ENCODE peak calls at places on chromosomes 4 and X, in ten cellular contexts. One of them, this sample, is unnamed. For H3K36me3, the result is how much of the 10 kb centered on the place peaks cover.

GRCh38 chrX:25020391-25021131 is 4.8 kb upstream of the ARX start:
- DNase-seq in mucosa of descending colon: peak
- DNase-seq in endodermal cell: peak
- DNase-seq in bronchial epithelial cell: no peak
- DNase-seq in hepatocyte: peak
- DNase-seq in lower lobe of right lung: no peak
- DNase-seq in kidney epithelial cell: no peak
- DNase-seq in colonic mucosa: no peak
- DNase-seq in upper lobe of right lung: no peak
- DNase-seq in WERI-Rb-1: peak
- DNase-seq in this sample: no peak

GRCh38 chr4:9811796-9812195 is 30.4 kb downstream of the DRD5 start:
- DNase-seq in endodermal cell: no peak
- DNase-seq in WERI-Rb-1: no peak
- DNase-seq in bronchial epithelial cell: no peak
- DNase-seq in kidney epithelial cell: no peak
- DNase-seq in lower lobe of right lung: no peak
- DNase-seq in upper lobe of right lung: no peak
- DNase-seq in mucosa of descending colon: no peak
- DNase-seq in hepatocyte: no peak
- DNase-seq in colonic mucosa: no peak
- DNase-seq in this sample: no peak

GRCh38 chr4:25908491-25908901 is 5.5 kb upstream of the SMIM20 start:
- DNase-seq in WERI-Rb-1: peak
- DNase-seq in kidney epithelial cell: peak
- DNase-seq in upper lobe of right lung: no peak
- DNase-seq in bronchial epithelial cell: peak
- DNase-seq in hepatocyte: peak
- DNase-seq in colonic mucosa: no peak
- DNase-seq in lower lobe of right lung: no peak
- DNase-seq in endodermal cell: no peak
- DNase-seq in mucosa of descending colon: no peak
- DNase-seq in this sample: peak

GRCh38 chr4:154497901-154498300 is 6.3 kb upstream of the DCHS2 start:
- DNase-seq in endodermal cell: no peak
- DNase-seq in bronchial epithelial cell: peak
- DNase-seq in kidney epithelial cell: no peak
- DNase-seq in mucosa of descending colon: no peak
- DNase-seq in upper lobe of right lung: no peak
- DNase-seq in WERI-Rb-1: no peak
- DNase-seq in lower lobe of right lung: no peak
- DNase-seq in colonic mucosa: no peak
- DNase-seq in hepatocyte: no peak
- DNase-seq in this sample: no peak

GRCh38 chr4:111631157-111631999 is 513.9 kb upstream of the FAM241A start:
- DNase-seq in lower lobe of right lung: no peak
- DNase-seq in colonic mucosa: no peak
- DNase-seq in endodermal cell: no peak
- DNase-seq in hepatocyte: peak
- DNase-seq in mucosa of descending colon: no peak
- DNase-seq in upper lobe of right lung: no peak
- DNase-seq in bronchial epithelial cell: no peak
- DNase-seq in WERI-Rb-1: no peak
- DNase-seq in kidney epithelial cell: no peak
- DNase-seq in this sample: no peak

GRCh38 chr4:15757084-15757483 is 21.0 kb upstream of the CD38 start:
- DNase-seq in WERI-Rb-1: no peak
- DNase-seq in endodermal cell: no peak
- DNase-seq in colonic mucosa: no peak
- DNase-seq in lower lobe of right lung: no peak
- DNase-seq in kidney epithelial cell: no peak
- DNase-seq in mucosa of descending colon: no peak
- DNase-seq in hepatocyte: no peak
- DNase-seq in upper lobe of right lung: no peak
- DNase-seq in bronchial epithelial cell: no peak
- DNase-seq in this sample: no peak

GRCh38 chrX:76253432-76253831 is 80.6 kb downstream of the PBDC1 start:
- DNase-seq in hepatocyte: peak
- DNase-seq in lower lobe of right lung: no peak
- DNase-seq in bronchial epithelial cell: peak
- DNase-seq in endodermal cell: peak
- DNase-seq in mucosa of descending colon: peak
- DNase-seq in kidney epithelial cell: no peak
- DNase-seq in upper lobe of right lung: no peak
- DNase-seq in WERI-Rb-1: peak
- DNase-seq in colonic mucosa: peak
- DNase-seq in this sample: no peak

GRCh38 chr4:167290684-167291083 is 56.4 kb upstream of the SPOCK3 start:
- DNase-seq in WERI-Rb-1: no peak
- DNase-seq in colonic mucosa: no peak
- DNase-seq in lower lobe of right lung: no peak
- DNase-seq in mucosa of descending colon: no peak
- DNase-seq in endodermal cell: no peak
- DNase-seq in kidney epithelial cell: peak
- DNase-seq in bronchial epithelial cell: peak
- DNase-seq in upper lobe of right lung: no peak
- DNase-seq in hepatocyte: peak
- DNase-seq in this sample: no peak

GRCh38 chrX:23890933-23891332 is 16.8 kb downstream of the APOO start:
- DNase-seq in endodermal cell: no peak
- DNase-seq in bronchial epithelial cell: no peak
- DNase-seq in mucosa of descending colon: no peak
- DNase-seq in kidney epithelial cell: no peak
- DNase-seq in hepatocyte: no peak
- DNase-seq in colonic mucosa: no peak
- DNase-seq in WERI-Rb-1: no peak
- DNase-seq in upper lobe of right lung: no peak
- DNase-seq in lower lobe of right lung: no peak
- DNase-seq in this sample: no peak

GRCh38 chr4:174828845-174829701 is at the start of gene GLRA3:
- DNase-seq in WERI-Rb-1: peak
- DNase-seq in colonic mucosa: peak
- DNase-seq in lower lobe of right lung: peak
- DNase-seq in mucosa of descending colon: peak
- DNase-seq in hepatocyte: peak
- DNase-seq in endodermal cell: peak
- DNase-seq in kidney epithelial cell: peak
- DNase-seq in upper lobe of right lung: peak
- DNase-seq in bronchial epithelial cell: peak
- DNase-seq in this sample: no peak

GRCh38 chr4:183180096-183180495 is 81.0 kb downstream of the WWC2 start:
- DNase-seq in lower lobe of right lung: no peak
- DNase-seq in hepatocyte: no peak
- DNase-seq in upper lobe of right lung: no peak
- DNase-seq in colonic mucosa: no peak
- DNase-seq in kidney epithelial cell: no peak
- DNase-seq in bronchial epithelial cell: no peak
- DNase-seq in endodermal cell: no peak
- DNase-seq in WERI-Rb-1: no peak
- DNase-seq in mucosa of descending colon: no peak
- DNase-seq in this sample: no peak

GRCh38 chrX:71227370-71228062 is 4.5 kb downstream of the GJB1 start:
- DNase-seq in mucosa of descending colon: no peak
- DNase-seq in bronchial epithelial cell: no peak
- DNase-seq in endodermal cell: no peak
- DNase-seq in colonic mucosa: no peak
- DNase-seq in WERI-Rb-1: no peak
- DNase-seq in hepatocyte: no peak
- DNase-seq in lower lobe of right lung: no peak
- DNase-seq in kidney epithelial cell: no peak
- DNase-seq in upper lobe of right lung: no peak
- DNase-seq in this sample: no peak

GRCh38 chr4:11634283-11634682 is 205.6 kb upstream of the HS3ST1 start:
- DNase-seq in kidney epithelial cell: no peak
- DNase-seq in bronchial epithelial cell: peak
- DNase-seq in WERI-Rb-1: peak
- DNase-seq in upper lobe of right lung: no peak
- DNase-seq in lower lobe of right lung: no peak
- DNase-seq in hepatocyte: peak
- DNase-seq in mucosa of descending colon: peak
- DNase-seq in colonic mucosa: peak
- DNase-seq in endodermal cell: no peak
- DNase-seq in this sample: no peak

GRCh38 chr4:146900295-146900694 is 45.4 kb downstream of the TTC29 start:
- DNase-seq in hepatocyte: no peak
- DNase-seq in kidney epithelial cell: no peak
- DNase-seq in mucosa of descending colon: no peak
- DNase-seq in lower lobe of right lung: no peak
- DNase-seq in bronchial epithelial cell: no peak
- DNase-seq in upper lobe of right lung: no peak
- DNase-seq in WERI-Rb-1: no peak
- DNase-seq in endodermal cell: no peak
- DNase-seq in colonic mucosa: no peak
- DNase-seq in this sample: no peak

GRCh38 chr4:76197971-76198410 is 15.6 kb downstream of the SCARB2 start:
- DNase-seq in colonic mucosa: no peak
- DNase-seq in hepatocyte: peak
- DNase-seq in endodermal cell: no peak
- DNase-seq in WERI-Rb-1: peak
- DNase-seq in mucosa of descending colon: peak
- DNase-seq in lower lobe of right lung: peak
- DNase-seq in upper lobe of right lung: peak
- DNase-seq in bronchial epithelial cell: no peak
- DNase-seq in kidney epithelial cell: no peak
- DNase-seq in this sample: no peak

DNA sequence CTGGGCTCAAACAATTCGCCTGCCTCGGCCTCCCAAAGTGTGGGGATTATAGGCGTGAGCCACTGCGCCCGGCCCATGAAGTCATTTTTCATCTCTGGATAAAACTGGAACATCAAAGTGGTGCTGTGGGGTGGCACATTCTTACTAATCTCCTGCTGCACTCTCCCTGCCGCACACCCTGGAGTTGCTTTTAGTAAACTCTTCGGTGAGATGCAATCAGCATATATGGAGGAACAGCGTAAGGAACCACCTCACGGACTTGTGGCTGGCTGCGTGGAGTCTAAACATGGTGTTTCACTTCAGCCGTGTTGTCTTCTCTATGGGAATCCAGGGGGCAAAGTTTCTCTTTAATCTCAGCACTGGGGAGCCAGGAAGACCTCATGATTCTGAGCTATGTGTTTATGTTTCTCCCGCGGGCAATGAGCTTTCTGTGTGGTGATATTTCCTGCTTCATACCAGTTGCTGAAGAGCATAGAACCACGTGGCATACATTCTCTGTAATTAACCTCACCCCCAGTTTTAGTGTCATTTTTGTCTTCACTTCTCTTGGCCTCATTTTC is 2.1 kb upstream of the RHOH start:
- DNase-seq in colonic mucosa: no peak
- DNase-seq in hepatocyte: peak
- DNase-seq in mucosa of descending colon: peak
- DNase-seq in lower lobe of right lung: no peak
- DNase-seq in endodermal cell: no peak
- DNase-seq in upper lobe of right lung: no peak
- DNase-seq in bronchial epithelial cell: no peak
- DNase-seq in kidney epithelial cell: no peak
- DNase-seq in WERI-Rb-1: no peak
- DNase-seq in this sample: no peak
- H3K4me3 ChIP-seq in colonic mucosa: no peak
- H3K4me3 ChIP-seq in hepatocyte: no peak
- H3K4me3 ChIP-seq in mucosa of descending colon: no peak
- H3K4me3 ChIP-seq in lower lobe of right lung: peak
- H3K4me3 ChIP-seq in endodermal cell: no peak
- H3K4me3 ChIP-seq in upper lobe of right lung: no peak
- H3K4me3 ChIP-seq in bronchial epithelial cell: no peak
- H3K4me3 ChIP-seq in kidney epithelial cell: no peak
- H3K4me3 ChIP-seq in WERI-Rb-1: no peak
- H3K4me3 ChIP-seq in this sample: no peak

GRCh38 chr4:8601556-8601955 is 9.0 kb downstream of the CPZ start:
- DNase-seq in colonic mucosa: no peak
- DNase-seq in bronchial epithelial cell: no peak
- DNase-seq in lower lobe of right lung: no peak
- DNase-seq in hepatocyte: no peak
- DNase-seq in kidney epithelial cell: no peak
- DNase-seq in WERI-Rb-1: no peak
- DNase-seq in endodermal cell: no peak
- DNase-seq in mucosa of descending colon: no peak
- DNase-seq in upper lobe of right lung: no peak
- DNase-seq in this sample: no peak

GRCh38 chr4:8603931-8604330 is 11.4 kb downstream of the CPZ start:
- DNase-seq in colonic mucosa: no peak
- DNase-seq in lower lobe of right lung: no peak
- DNase-seq in hepatocyte: no peak
- DNase-seq in WERI-Rb-1: no peak
- DNase-seq in endodermal cell: no peak
- DNase-seq in upper lobe of right lung: no peak
- DNase-seq in kidney epithelial cell: no peak
- DNase-seq in mucosa of descending colon: no peak
- DNase-seq in bronchial epithelial cell: no peak
- DNase-seq in this sample: no peak

GRCh38 chr4:8600686-8601085 is 8.1 kb downstream of the CPZ start:
- DNase-seq in endodermal cell: no peak
- DNase-seq in kidney epithelial cell: no peak
- DNase-seq in mucosa of descending colon: no peak
- DNase-seq in WERI-Rb-1: no peak
- DNase-seq in upper lobe of right lung: no peak
- DNase-seq in hepatocyte: no peak
- DNase-seq in lower lobe of right lung: no peak
- DNase-seq in bronchial epithelial cell: no peak
- DNase-seq in colonic mucosa: no peak
- DNase-seq in this sample: no peak

GRCh38 chr4:8601086-8601485 is 8.5 kb downstream of the CPZ start:
- DNase-seq in bronchial epithelial cell: no peak
- DNase-seq in hepatocyte: no peak
- DNase-seq in kidney epithelial cell: no peak
- DNase-seq in upper lobe of right lung: no peak
- DNase-seq in endodermal cell: no peak
- DNase-seq in mucosa of descending colon: no peak
- DNase-seq in WERI-Rb-1: no peak
- DNase-seq in lower lobe of right lung: no peak
- DNase-seq in colonic mucosa: no peak
- DNase-seq in this sample: no peak

GRCh38 chr4:8602686-8603430 is 10.3 kb downstream of the CPZ start:
- DNase-seq in colonic mucosa: no peak
- DNase-seq in kidney epithelial cell: no peak
- DNase-seq in bronchial epithelial cell: no peak
- DNase-seq in endodermal cell: no peak
- DNase-seq in upper lobe of right lung: no peak
- DNase-seq in lower lobe of right lung: no peak
- DNase-seq in WERI-Rb-1: no peak
- DNase-seq in mucosa of descending colon: no peak
- DNase-seq in hepatocyte: no peak
- DNase-seq in this sample: no peak
- H3K36me3 ChIP-seq in colonic mucosa: under half
- H3K36me3 ChIP-seq in kidney epithelial cell: under half
- H3K36me3 ChIP-seq in bronchial epithelial cell: under half
- H3K36me3 ChIP-seq in endodermal cell: under half
- H3K36me3 ChIP-seq in upper lobe of right lung: under half
- H3K36me3 ChIP-seq in lower lobe of right lung: under half
- H3K36me3 ChIP-seq in WERI-Rb-1: under half
- H3K36me3 ChIP-seq in mucosa of descending colon: under half
- H3K36me3 ChIP-seq in hepatocyte: under half
- H3K36me3 ChIP-seq in this sample: half or more

GRCh38 chrX:152821145-152821765 is 9.3 kb downstream of the CETN2 start:
- DNase-seq in lower lobe of right lung: no peak
- DNase-seq in WERI-Rb-1: peak
- DNase-seq in mucosa of descending colon: peak
- DNase-seq in bronchial epithelial cell: peak
- DNase-seq in upper lobe of right lung: no peak
- DNase-seq in colonic mucosa: peak
- DNase-seq in endodermal cell: peak
- DNase-seq in hepatocyte: peak
- DNase-seq in kidney epithelial cell: no peak
- DNase-seq in this sample: no peak
- TF ChIP-seq CTCF in lower lobe of right lung: peak
- TF ChIP-seq CTCF in WERI-Rb-1: peak
- TF ChIP-seq CTCF in mucosa of descending colon: peak
- TF ChIP-seq CTCF in bronchial epithelial cell: peak
- TF ChIP-seq CTCF in upper lobe of right lung: peak
- TF ChIP-seq CTCF in colonic mucosa: peak
- TF ChIP-seq CTCF in endodermal cell: peak
- TF ChIP-seq CTCF in hepatocyte: peak
- TF ChIP-seq CTCF in kidney epithelial cell: peak
- TF ChIP-seq CTCF in this sample: peak

GRCh38 chrX:8870411-8870810 is 69.2 kb upstream of the FAM9A start:
- DNase-seq in endodermal cell: no peak
- DNase-seq in upper lobe of right lung: no peak
- DNase-seq in WERI-Rb-1: no peak
- DNase-seq in bronchial epithelial cell: no peak
- DNase-seq in lower lobe of right lung: no peak
- DNase-seq in mucosa of descending colon: no peak
- DNase-seq in colonic mucosa: no peak
- DNase-seq in hepatocyte: no peak
- DNase-seq in kidney epithelial cell: no peak
- DNase-seq in this sample: no peak
- H3K4me3 ChIP-seq in endodermal cell: no peak
- H3K4me3 ChIP-seq in upper lobe of right lung: no peak
- H3K4me3 ChIP-seq in WERI-Rb-1: no peak
- H3K4me3 ChIP-seq in bronchial epithelial cell: no peak
- H3K4me3 ChIP-seq in lower lobe of right lung: no peak
- H3K4me3 ChIP-seq in mucosa of descending colon: no peak
- H3K4me3 ChIP-seq in colonic mucosa: no peak
- H3K4me3 ChIP-seq in hepatocyte: no peak
- H3K4me3 ChIP-seq in kidney epithelial cell: no peak
- H3K4me3 ChIP-seq in this sample: no peak

This sample was measured in BJ.